ENCODE peak calls at places on chromosomes 3 and 15, in four cellular contexts. Q is renal cortical epithelial cell, A is HT1080, L is D341Med. G is an unnamed sample.
A peak's percentile ranks its signal among the peaks of the same experiment; 100 is the strongest.

GRCh38 chr15:79834496-79834895 is 62.3 kb downstream of the MTHFS start:
- DNase-seq in Q (peak; percentile 7), A (no peak), L (no peak), G (no peak)

GRCh38 chr3:84125760-84126159 is 833.0 kb upstream of the CADM2 start:
- DNase-seq in Q (no peak), A (no peak), L (no peak), G (no peak)

GRCh38 chr15:40082195-40082868 is 26.3 kb downstream of the BMF start:
- DNase-seq in Q (no peak), A (no peak), L (no peak), G (no peak)

GRCh38 chr3:37114251-37115145 is 59.9 kb downstream of the LRRFIP2 start:
- DNase-seq in Q (peak; percentile 53), A (peak; percentile 71), L (no peak), G (no peak)

GRCh38 chr3:133797396-133798105 is 8.1 kb upstream of the SRPRB start:
- DNase-seq in Q (no peak), A (no peak), L (no peak), G (no peak)

GRCh38 chr3:35296533-35296932 is 342.8 kb upstream of the ARPP21 start:
- DNase-seq in Q (no peak), A (no peak), L (no peak), G (no peak)

GRCh38 chr3:4695846-4696245 is 202.7 kb downstream of the ITPR1 start:
- DNase-seq in Q (no peak), A (no peak), L (no peak), G (no peak)

GRCh38 chr3:47850062-47850802 is 47.3 kb downstream of the DHX30 start:
- DNase-seq in Q (no peak), A (peak; percentile 32), L (peak; percentile 49), G (peak; percentile 35)

GRCh38 chr3:169432692-169433432 is 230.7 kb downstream of the MECOM start:
- DNase-seq in Q (no peak), A (peak; percentile 29), L (no peak), G (no peak)

GRCh38 chr3:133531981-133532380 is 41.5 kb upstream of the CDV3 start:
- DNase-seq in Q (peak; percentile 22), A (peak; percentile 95), L (no peak), G (no peak)

GRCh38 chr15:33243869-33244268 is 49.4 kb upstream of the FMN1 start:
- DNase-seq in Q (peak; percentile 91), A (peak; percentile 91), L (no peak), G (no peak)

GRCh38 chr3:107627962-107628542 is 105.3 kb downstream of the BBX start:
- DNase-seq in Q (no peak), A (no peak), L (no peak), G (peak; percentile 37)

GRCh38 chr3:110165753-110166152 is 828.4 kb upstream of the DPPA4 start:
- DNase-seq in Q (no peak), A (no peak), L (no peak), G (no peak)

GRCh38 chr3:154086286-154086685 is 34.9 kb upstream of the ARHGEF26 start:
- DNase-seq in Q (no peak), A (no peak), L (no peak), G (no peak)

GRCh38 chr15:40046721-40047412 is 7.9 kb upstream of the SRP14 start:
- DNase-seq in Q (peak; percentile 96), A (peak; percentile 87), L (no peak), G (no peak)

GRCh38 chr3:134449277-134449676 is 36.5 kb downstream of the ANAPC13 start:
- DNase-seq in Q (peak; percentile 50), A (peak; percentile 63), L (peak; percentile 80), G (peak; percentile 26)

GRCh38 chr3:52327486-52328290 is 11.6 kb downstream of the DNAH1 start:
- DNase-seq in Q (no peak), A (no peak), L (no peak), G (no peak)

GRCh38 chr3:170383567-170383966 is 26.1 kb downstream of the SKIL start:
- DNase-seq in Q (no peak), A (peak; percentile 39), L (no peak), G (no peak)

GRCh38 chr3:160210799-160211221 is 14.4 kb upstream of the C3orf80 start:
- DNase-seq in Q (peak; percentile 63), A (peak; percentile 88), L (no peak), G (peak; percentile 66)

GRCh38 chr3:113754486-113755159 is 7.8 kb downstream of the ATP6V1A start:
- DNase-seq in Q (no peak), A (no peak), L (no peak), G (peak; percentile 57)

GRCh38 chr3:46943237-46944187 is 33.0 kb downstream of the CCDC12 start:
- DNase-seq in Q (peak; percentile 72), A (peak; percentile 76), L (no peak), G (no peak)

GRCh38 chr15:28191832-28192231 is 92.7 kb upstream of the OCA2 start:
- DNase-seq in Q (peak; percentile 82), A (no peak), L (peak; percentile 45), G (no peak)